ENCODE peak calls at places on chromosomes 11 and 22, in eight cellular contexts. L is lung; C is astrocyte of the spinal cord; A is naive thymus-derived CD4-positive, alpha-beta T cell; G is fibroblast of lung; X is GM13977; H is GM19239; U is smooth muscle cell of the brain vasculature. O is an unnamed sample.

GRCh38 chr11:114017723-114018122 is 41.8 kb upstream of the ZBTB16 start:
- DNase-seq in L (no peak), C (no peak), A (no peak), G (peak), X (no peak), H (no peak), U (no peak), O (no peak)

GRCh38 chr22:25053153-25053805 is 100.8 kb downstream of the KIAA1671 start:
- DNase-seq in L (no peak), C (no peak), A (no peak), G (no peak), X (no peak), H (no peak), U (no peak), O (no peak)

GRCh38 chr22:17264321-17265052 is 45.3 kb upstream of the ADA2 start:
- DNase-seq in L (no peak), C (peak), A (no peak), G (peak), X (no peak), H (no peak), U (no peak), O (no peak)

GRCh38 chr11:1863352-1864215 is 10.7 kb downstream of the LSP1 start:
- DNase-seq in L (peak), C (peak), A (no peak), G (peak), X (no peak), H (no peak), U (peak), O (no peak)

GRCh38 chr11:102279641-102280170 is 37.6 kb upstream of the BIRC3 start:
- DNase-seq in L (no peak), C (peak), A (no peak), G (peak), X (peak), H (no peak), U (no peak), O (peak)

GRCh38 chr22:39556970-39557811 is 13.4 kb upstream of the CACNA1I start:
- DNase-seq in L (no peak), C (no peak), A (peak), G (peak), X (no peak), H (no peak), U (no peak), O (no peak)

GRCh38 chr11:95093548-95093947 is 3.9 kb downstream of the ENDOD1 start:
- DNase-seq in L (no peak), C (no peak), A (no peak), G (no peak), X (no peak), H (no peak), U (no peak), O (peak)

GRCh38 chr22:42326786-42327185 is 56.3 kb upstream of the TCF20 start:
- DNase-seq in L (no peak), C (no peak), A (no peak), G (peak), X (no peak), H (no peak), U (no peak), O (no peak)

GRCh38 chr22:18954333-18954732 is 18.2 kb upstream of the PRODH start:
- DNase-seq in L (peak), C (peak), A (no peak), G (peak), X (peak), H (peak), U (peak), O (peak)

GRCh38 chr22:21984793-21985192 is 2.2 kb upstream of the TOP3B start:
- DNase-seq in L (no peak), C (no peak), A (no peak), G (no peak), X (peak), H (no peak), U (no peak), O (peak)

GRCh38 chr11:9025101-9025850 is 21.5 kb upstream of the NRIP3 start:
- DNase-seq in L (no peak), C (no peak), A (no peak), G (no peak), X (no peak), H (no peak), U (no peak), O (no peak)